ENCODE peak calls at places on chromosomes 2 and 18, in six cellular contexts. One of them, this sample, is unnamed.

GRCh38 chr2:180707867-180708205 is 272.6 kb upstream of the UBE2E3 start:
- DNase-seq in H9: no peak
- DNase-seq in trophoblast cell: no peak
- DNase-seq in mesenchymal stem cell: peak
- DNase-seq in neuronal stem cell: peak
- DNase-seq in mesendoderm: peak
- DNase-seq in this sample: peak

GRCh38 chr18:51391731-51392130 is 194.2 kb upstream of the MEX3C start:
- DNase-seq in mesenchymal stem cell: peak
- DNase-seq in neuronal stem cell: no peak
- DNase-seq in H9: no peak
- DNase-seq in mesendoderm: no peak
- DNase-seq in trophoblast cell: no peak
- DNase-seq in this sample: no peak

GRCh38 chr2:183214680-183215079 is 90.4 kb downstream of the NUP35 start:
- DNase-seq in trophoblast cell: no peak
- DNase-seq in neuronal stem cell: no peak
- DNase-seq in mesenchymal stem cell: no peak
- DNase-seq in H9: no peak
- DNase-seq in mesendoderm: no peak
- DNase-seq in this sample: no peak

GRCh38 chr2:123659120-123659519 is 366.0 kb upstream of the CNTNAP5 start:
- DNase-seq in H9: no peak
- DNase-seq in neuronal stem cell: no peak
- DNase-seq in mesenchymal stem cell: no peak
- DNase-seq in mesendoderm: peak
- DNase-seq in trophoblast cell: peak
- DNase-seq in this sample: no peak

GRCh38 chr18:34661464-34662087 is 48.5 kb upstream of the DTNA start:
- DNase-seq in H9: peak
- DNase-seq in trophoblast cell: peak
- DNase-seq in mesenchymal stem cell: peak
- DNase-seq in neuronal stem cell: peak
- DNase-seq in mesendoderm: peak
- DNase-seq in this sample: peak

GRCh38 chr2:130349174-130349573 is 6.5 kb downstream of the IMP4 start:
- DNase-seq in neuronal stem cell: no peak
- DNase-seq in mesenchymal stem cell: no peak
- DNase-seq in mesendoderm: no peak
- DNase-seq in trophoblast cell: no peak
- DNase-seq in H9: no peak
- DNase-seq in this sample: no peak

GRCh38 chr2:147569426-147569825 is 275.4 kb upstream of the ACVR2A start:
- DNase-seq in H9: no peak
- DNase-seq in neuronal stem cell: no peak
- DNase-seq in mesendoderm: no peak
- DNase-seq in trophoblast cell: no peak
- DNase-seq in mesenchymal stem cell: no peak
- DNase-seq in this sample: no peak

GRCh38 chr2:71831208-71831577 is 316.5 kb downstream of the CYP26B1 start:
- DNase-seq in mesendoderm: peak
- DNase-seq in neuronal stem cell: no peak
- DNase-seq in H9: peak
- DNase-seq in trophoblast cell: peak
- DNase-seq in mesenchymal stem cell: peak
- DNase-seq in this sample: peak

GRCh38 chr18:8478166-8478967 is 130.9 kb upstream of the RAB12 start:
- DNase-seq in trophoblast cell: peak
- DNase-seq in H9: peak
- DNase-seq in neuronal stem cell: peak
- DNase-seq in mesendoderm: peak
- DNase-seq in mesenchymal stem cell: peak
- DNase-seq in this sample: peak

GRCh38 chr2:76749858-76750257 is 772.3 kb downstream of the LRRTM4 start:
- DNase-seq in mesendoderm: no peak
- DNase-seq in neuronal stem cell: no peak
- DNase-seq in H9: no peak
- DNase-seq in mesenchymal stem cell: no peak
- DNase-seq in trophoblast cell: no peak
- DNase-seq in this sample: no peak

GRCh38 chr2:45353879-45354278 is 257.2 kb downstream of the SRBD1 start:
- DNase-seq in mesenchymal stem cell: peak
- DNase-seq in neuronal stem cell: no peak
- DNase-seq in trophoblast cell: no peak
- DNase-seq in H9: no peak
- DNase-seq in mesendoderm: no peak
- DNase-seq in this sample: peak

GRCh38 chr2:201254331-201254730 is 6.0 kb upstream of the CASP8 start:
- DNase-seq in mesendoderm: peak
- DNase-seq in H9: peak
- DNase-seq in mesenchymal stem cell: peak
- DNase-seq in neuronal stem cell: no peak
- DNase-seq in trophoblast cell: no peak
- DNase-seq in this sample: peak

GRCh38 chr2:131022731-131023130 is 70.5 kb downstream of the FAM168B start:
- DNase-seq in trophoblast cell: peak
- DNase-seq in neuronal stem cell: no peak
- DNase-seq in H9: no peak
- DNase-seq in mesenchymal stem cell: no peak
- DNase-seq in mesendoderm: no peak
- DNase-seq in this sample: peak

GRCh38 chr2:191243154-191243553 is 2.0 kb upstream of the MYO1B start:
- DNase-seq in mesendoderm: no peak
- DNase-seq in mesenchymal stem cell: no peak
- DNase-seq in trophoblast cell: no peak
- DNase-seq in H9: no peak
- DNase-seq in neuronal stem cell: no peak
- DNase-seq in this sample: no peak

GRCh38 chr18:59663096-59663495 is 34.1 kb downstream of the CCBE1 start:
- DNase-seq in H9: no peak
- DNase-seq in mesendoderm: no peak
- DNase-seq in trophoblast cell: peak
- DNase-seq in mesenchymal stem cell: no peak
- DNase-seq in neuronal stem cell: no peak
- DNase-seq in this sample: no peak

GRCh38 chr18:48831113-48831759 is 119.5 kb downstream of the SMAD7 start:
- DNase-seq in trophoblast cell: no peak
- DNase-seq in neuronal stem cell: no peak
- DNase-seq in H9: peak
- DNase-seq in mesendoderm: no peak
- DNase-seq in mesenchymal stem cell: no peak
- DNase-seq in this sample: no peak

GRCh38 chr18:48833701-48834394 is 116.9 kb downstream of the SMAD7 start:
- DNase-seq in trophoblast cell: no peak
- DNase-seq in H9: peak
- DNase-seq in neuronal stem cell: no peak
- DNase-seq in mesenchymal stem cell: peak
- DNase-seq in mesendoderm: no peak
- DNase-seq in this sample: peak

GRCh38 chr18:48831802-48832201 is 119.0 kb downstream of the SMAD7 start:
- DNase-seq in trophoblast cell: no peak
- DNase-seq in H9: no peak
- DNase-seq in mesenchymal stem cell: no peak
- DNase-seq in mesendoderm: no peak
- DNase-seq in neuronal stem cell: no peak
- DNase-seq in this sample: no peak

GRCh38 chr18:48834421-48835011 is 116.2 kb downstream of the SMAD7 start:
- DNase-seq in mesenchymal stem cell: peak
- DNase-seq in H9: peak
- DNase-seq in mesendoderm: peak
- DNase-seq in trophoblast cell: peak
- DNase-seq in neuronal stem cell: no peak
- DNase-seq in this sample: peak

DNA sequence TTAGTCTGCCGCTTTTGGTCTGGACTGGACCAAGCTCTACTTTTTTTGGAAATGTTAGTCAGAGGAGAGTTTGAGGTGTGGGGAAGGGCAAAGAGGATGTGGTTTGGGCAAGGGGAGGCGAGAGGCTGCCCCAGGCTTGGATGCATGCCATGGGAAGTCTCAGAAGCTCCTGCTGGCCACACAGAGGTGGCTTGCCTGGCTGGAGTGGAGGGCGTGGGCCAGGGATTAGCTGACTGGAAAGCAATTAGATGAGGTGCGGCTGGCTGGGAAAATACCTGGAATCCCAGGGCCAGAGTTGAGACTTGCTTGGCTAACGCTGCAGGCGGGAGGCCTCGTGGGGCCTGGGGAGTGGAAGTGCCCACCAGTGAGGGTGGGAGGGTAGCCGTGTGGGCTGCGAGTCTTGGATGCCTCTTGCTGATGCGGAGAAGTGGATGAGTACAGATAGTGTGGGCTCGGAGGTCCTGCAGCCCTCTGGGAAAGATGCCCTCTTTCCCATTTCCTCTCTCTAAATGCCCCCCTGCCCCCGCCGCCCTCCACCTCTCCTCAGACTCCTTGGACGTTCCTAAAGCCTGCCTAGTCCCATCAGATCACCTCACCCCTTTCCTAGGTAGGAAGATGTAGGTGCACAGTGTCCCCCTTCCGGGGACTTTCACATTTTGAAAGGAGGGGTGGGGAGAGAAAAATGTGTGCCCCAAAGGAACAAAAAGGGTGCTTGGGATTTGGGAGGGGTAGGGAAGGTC is 117.6 kb downstream of the SMAD7 start:
- DNase-seq in H9: peak
- DNase-seq in mesendoderm: peak
- DNase-seq in neuronal stem cell: no peak
- DNase-seq in mesenchymal stem cell: peak
- DNase-seq in trophoblast cell: peak
- DNase-seq in this sample: peak
- H4K8ac ChIP-seq in H9: no peak
- H4K8ac ChIP-seq in mesendoderm: no peak
- H4K8ac ChIP-seq in neuronal stem cell: no peak
- H4K8ac ChIP-seq in mesenchymal stem cell: peak
- H4K8ac ChIP-seq in trophoblast cell: peak
- H4K8ac ChIP-seq in this sample: peak

GRCh38 chr18:63098014-63098981 is 221.3 kb downstream of the BCL2 start:
- DNase-seq in neuronal stem cell: no peak
- DNase-seq in trophoblast cell: no peak
- DNase-seq in mesendoderm: no peak
- DNase-seq in H9: no peak
- DNase-seq in mesenchymal stem cell: no peak
- DNase-seq in this sample: no peak

GRCh38 chr18:63099848-63100625 is 219.5 kb downstream of the BCL2 start:
- DNase-seq in H9: no peak
- DNase-seq in mesendoderm: peak
- DNase-seq in trophoblast cell: peak
- DNase-seq in mesenchymal stem cell: no peak
- DNase-seq in neuronal stem cell: no peak
- DNase-seq in this sample: no peak

GRCh38 chr18:63100626-63100900 is 219.0 kb downstream of the BCL2 start:
- DNase-seq in trophoblast cell: no peak
- DNase-seq in mesendoderm: no peak
- DNase-seq in neuronal stem cell: no peak
- DNase-seq in mesenchymal stem cell: no peak
- DNase-seq in H9: no peak
- DNase-seq in this sample: no peak

GRCh38 chr18:63097198-63097597 is 222.4 kb downstream of the BCL2 start:
- DNase-seq in neuronal stem cell: no peak
- DNase-seq in H9: no peak
- DNase-seq in trophoblast cell: no peak
- DNase-seq in mesendoderm: no peak
- DNase-seq in mesenchymal stem cell: no peak
- DNase-seq in this sample: no peak

DNA sequence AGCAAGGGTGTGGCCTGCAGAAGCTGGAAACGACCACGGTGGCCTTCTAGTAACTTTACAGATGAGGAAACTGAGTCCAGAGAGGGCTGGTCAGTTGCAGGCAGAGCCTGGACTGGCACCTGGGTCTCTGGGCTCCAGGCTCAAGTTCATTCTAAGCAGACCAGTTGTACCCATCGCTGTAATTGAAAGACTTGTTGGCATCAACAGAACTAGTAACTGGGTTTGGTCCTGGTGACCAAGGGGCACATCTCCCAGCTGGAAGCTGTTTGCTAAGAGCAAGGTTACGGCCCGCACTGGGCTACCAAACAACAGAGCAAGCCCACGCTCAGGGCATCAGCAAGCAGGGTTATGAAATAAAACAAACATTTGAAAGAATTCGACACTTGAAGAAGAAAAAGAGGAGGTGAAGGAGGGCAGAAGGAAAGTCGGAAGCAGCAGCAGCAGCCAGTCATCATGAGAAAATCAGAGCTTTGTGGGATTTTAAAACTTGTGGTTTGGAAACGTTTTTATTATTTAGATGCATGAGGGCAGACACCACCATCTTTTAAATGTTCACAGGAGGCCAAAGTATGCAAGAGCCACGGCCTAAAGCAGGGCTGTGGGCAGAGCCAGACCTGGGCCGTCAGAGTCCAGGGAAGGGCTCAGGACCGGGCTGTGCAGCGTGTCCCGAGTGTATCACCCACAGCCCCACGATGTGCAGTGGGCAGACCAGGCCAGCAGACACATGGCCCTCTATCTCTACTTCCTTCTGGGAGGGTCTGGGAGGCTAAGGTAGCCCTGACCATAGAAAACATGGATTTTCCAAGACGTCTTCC is 220.3 kb downstream of the BCL2 start:
- DNase-seq in neuronal stem cell: no peak
- DNase-seq in trophoblast cell: peak
- DNase-seq in H9: no peak
- DNase-seq in mesenchymal stem cell: no peak
- DNase-seq in mesendoderm: no peak
- DNase-seq in this sample: no peak
- H4K8ac ChIP-seq in neuronal stem cell: no peak
- H4K8ac ChIP-seq in trophoblast cell: no peak
- H4K8ac ChIP-seq in H9: no peak
- H4K8ac ChIP-seq in mesenchymal stem cell: no peak
- H4K8ac ChIP-seq in mesendoderm: no peak
- H4K8ac ChIP-seq in this sample: no peak

GRCh38 chr18:25351280-25351772 is 640 bp downstream of the ZNF521 start:
- DNase-seq in trophoblast cell: no peak
- DNase-seq in H9: no peak
- DNase-seq in neuronal stem cell: peak
- DNase-seq in mesendoderm: no peak
- DNase-seq in mesenchymal stem cell: peak
- DNase-seq in this sample: peak

GRCh38 chr18:25349131-25349925 is 2.6 kb downstream of the ZNF521 start:
- DNase-seq in trophoblast cell: no peak
- DNase-seq in mesendoderm: peak
- DNase-seq in mesenchymal stem cell: peak
- DNase-seq in neuronal stem cell: peak
- DNase-seq in H9: peak
- DNase-seq in this sample: peak

GRCh38 chr18:25351773-25352628 is at the start of gene ZNF521:
- DNase-seq in trophoblast cell: peak
- DNase-seq in H9: peak
- DNase-seq in mesenchymal stem cell: peak
- DNase-seq in mesendoderm: peak
- DNase-seq in neuronal stem cell: peak
- DNase-seq in this sample: peak

GRCh38 chr18:25349926-25350560 is 1.9 kb downstream of the ZNF521 start:
- DNase-seq in neuronal stem cell: peak
- DNase-seq in mesendoderm: peak
- DNase-seq in trophoblast cell: no peak
- DNase-seq in mesenchymal stem cell: peak
- DNase-seq in H9: peak
- DNase-seq in this sample: peak

GRCh38 chr18:25350561-25351201 is 1.3 kb downstream of the ZNF521 start:
- DNase-seq in neuronal stem cell: peak
- DNase-seq in H9: peak
- DNase-seq in mesenchymal stem cell: peak
- DNase-seq in trophoblast cell: peak
- DNase-seq in mesendoderm: peak
- DNase-seq in this sample: peak
- H4K8ac ChIP-seq in neuronal stem cell: no peak
- H4K8ac ChIP-seq in H9: no peak
- H4K8ac ChIP-seq in mesenchymal stem cell: peak
- H4K8ac ChIP-seq in trophoblast cell: peak
- H4K8ac ChIP-seq in mesendoderm: no peak
- H4K8ac ChIP-seq in this sample: peak

GRCh38 chr2:219160186-219161017 is at the start of gene NHEJ1:
- DNase-seq in neuronal stem cell: peak
- DNase-seq in mesenchymal stem cell: peak
- DNase-seq in mesendoderm: peak
- DNase-seq in H9: peak
- DNase-seq in trophoblast cell: peak
- DNase-seq in this sample: peak
- H4K8ac ChIP-seq in neuronal stem cell: no peak
- H4K8ac ChIP-seq in mesenchymal stem cell: peak
- H4K8ac ChIP-seq in mesendoderm: no peak
- H4K8ac ChIP-seq in H9: no peak
- H4K8ac ChIP-seq in trophoblast cell: peak
- H4K8ac ChIP-seq in this sample: peak

This sample was measured in IMR-90.